ENCODE peak calls at places on chromosomes 11 and 22, in five cellular contexts. G, K, N, X and R are unnamed samples.
A peak's percentile ranks its signal among the peaks of the same experiment; 100 is the strongest.

GRCh38 chr22:28015676-28016601 is 96.9 kb upstream of the PITPNB start:
- DNase-seq in G (no peak), K (no peak), N (no peak), X (no peak), R (no peak)

GRCh38 chr22:49018601-49019000 is 809.1 kb downstream of the BRD1 start:
- DNase-seq in G (no peak), K (no peak), N (no peak), X (no peak), R (no peak)

GRCh38 chr11:68214173-68215086 is 1.3 kb upstream of the KMT5B start:
- DNase-seq in G (peak; percentile 44), K (no peak), N (no peak), X (peak; percentile 56), R (peak; percentile 46)

GRCh38 chr11:105621985-105622384 is 12.1 kb downstream of the GRIA4 start:
- DNase-seq in G (no peak), K (no peak), N (no peak), X (no peak), R (no peak)

GRCh38 chr11:58503361-58503856 is 4.5 kb downstream of the OR5B21 start:
- DNase-seq in G (no peak), K (no peak), N (no peak), X (peak; percentile 40), R (no peak)

GRCh38 chr22:38312261-38312800 is 4.9 kb downstream of the CSNK1E start:
- DNase-seq in G (no peak), K (no peak), N (no peak), X (no peak), R (no peak)

GRCh38 chr11:102559839-102560238 is 29.3 kb upstream of the MMP7 start:
- DNase-seq in G (no peak), K (no peak), N (no peak), X (peak; percentile 22), R (no peak)

GRCh38 chr11:74257934-74258553 is 53.4 kb downstream of the P4HA3 start:
- DNase-seq in G (no peak), K (no peak), N (no peak), X (no peak), R (no peak)

GRCh38 chr22:35376728-35377472 is 4.0 kb upstream of the HMOX1 start:
- DNase-seq in G (peak; percentile 81), K (peak; percentile 75), N (peak; percentile 87), X (peak; percentile 81), R (peak; percentile 84)

GRCh38 chr22:49239264-49240015 is 588.2 kb downstream of the BRD1 start:
- DNase-seq in G (no peak), K (no peak), N (no peak), X (no peak), R (no peak)

GRCh38 chr11:115215694-115216615 is 288.3 kb downstream of the CADM1 start:
- DNase-seq in G (no peak), K (no peak), N (no peak), X (no peak), R (no peak)
- TF ChIP-seq CTCF in G (peak; percentile 38), K (peak; percentile 59), N (no peak), X (no peak), R (no peak)

DNA sequence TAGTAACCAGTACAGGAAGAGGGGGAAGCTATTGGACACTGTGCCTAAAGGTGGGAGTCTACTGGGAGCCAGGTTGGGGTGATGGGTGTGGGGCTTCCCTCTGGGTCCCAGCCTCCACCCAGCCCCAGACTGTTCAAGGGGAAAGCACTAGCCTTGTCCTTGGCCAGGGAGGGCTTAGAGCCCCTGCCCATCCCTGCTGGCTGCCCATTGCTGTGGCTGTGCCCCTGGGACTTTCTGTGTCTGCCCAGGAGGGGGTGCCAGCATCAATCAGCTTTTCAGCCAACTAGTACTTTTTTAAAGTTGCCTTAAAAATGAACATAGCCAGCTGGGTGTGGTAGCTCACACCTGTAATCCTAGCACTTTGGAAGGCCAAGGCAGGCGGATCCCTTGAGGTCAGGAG is 19.9 kb downstream of the INCENP start:
- DNase-seq in G (no peak), K (no peak), N (no peak), X (no peak), R (no peak)
- TF ChIP-seq CTCF in G (no peak), K (no peak), N (no peak), X (no peak), R (no peak)

GRCh38 chr11:116263020-116263419 is 509.8 kb downstream of the BUD13 start:
- DNase-seq in G (no peak), K (no peak), N (no peak), X (no peak), R (no peak)
- TF ChIP-seq CTCF in G (no peak), K (no peak), N (no peak), X (no peak), R (no peak)

GRCh38 chr22:44988671-44989070 is 21.1 kb downstream of the PHF21B start:
- DNase-seq in G (no peak), K (no peak), N (no peak), X (no peak), R (no peak)
- TF ChIP-seq CTCF in G (no peak), K (no peak), N (peak; percentile 31), X (no peak), R (no peak)

GRCh38 chr11:124898711-124899110 is 1.0 kb upstream of the ROBO4 start:
- DNase-seq in G (no peak), K (no peak), N (no peak), X (no peak), R (no peak)

GRCh38 chr11:124900464-124900863 is 2.8 kb upstream of the ROBO4 start:
- DNase-seq in G (no peak), K (no peak), N (no peak), X (no peak), R (no peak)

GRCh38 chr11:124897681-124898680 is at the start of gene ROBO4:
- DNase-seq in G (no peak), K (peak; percentile 57), N (no peak), X (no peak), R (no peak)

GRCh38 chr11:124896821-124897391 is 759 bp downstream of the ROBO4 start:
- DNase-seq in G (no peak), K (no peak), N (no peak), X (no peak), R (no peak)

GRCh38 chr11:124899376-124900145 is 1.9 kb upstream of the ROBO4 start:
- DNase-seq in G (no peak), K (no peak), N (no peak), X (no peak), R (no peak)
- TF ChIP-seq CTCF in G (no peak), K (no peak), N (no peak), X (no peak), R (no peak)

GRCh38 chr11:46117842-46118241 is 3.4 kb downstream of the PHF21A start:
- DNase-seq in G (no peak), K (no peak), N (no peak), X (no peak), R (no peak)
- TF ChIP-seq CTCF in G (no peak), K (peak; percentile 67), N (peak; percentile 53), X (no peak), R (peak; percentile 46)

GRCh38 chr11:44178381-44178780 is 82.9 kb downstream of the EXT2 start:
- DNase-seq in G (no peak), K (no peak), N (no peak), X (no peak), R (no peak)
- TF ChIP-seq CTCF in G (no peak), K (no peak), N (peak; percentile 34), X (no peak), R (no peak)

DNA sequence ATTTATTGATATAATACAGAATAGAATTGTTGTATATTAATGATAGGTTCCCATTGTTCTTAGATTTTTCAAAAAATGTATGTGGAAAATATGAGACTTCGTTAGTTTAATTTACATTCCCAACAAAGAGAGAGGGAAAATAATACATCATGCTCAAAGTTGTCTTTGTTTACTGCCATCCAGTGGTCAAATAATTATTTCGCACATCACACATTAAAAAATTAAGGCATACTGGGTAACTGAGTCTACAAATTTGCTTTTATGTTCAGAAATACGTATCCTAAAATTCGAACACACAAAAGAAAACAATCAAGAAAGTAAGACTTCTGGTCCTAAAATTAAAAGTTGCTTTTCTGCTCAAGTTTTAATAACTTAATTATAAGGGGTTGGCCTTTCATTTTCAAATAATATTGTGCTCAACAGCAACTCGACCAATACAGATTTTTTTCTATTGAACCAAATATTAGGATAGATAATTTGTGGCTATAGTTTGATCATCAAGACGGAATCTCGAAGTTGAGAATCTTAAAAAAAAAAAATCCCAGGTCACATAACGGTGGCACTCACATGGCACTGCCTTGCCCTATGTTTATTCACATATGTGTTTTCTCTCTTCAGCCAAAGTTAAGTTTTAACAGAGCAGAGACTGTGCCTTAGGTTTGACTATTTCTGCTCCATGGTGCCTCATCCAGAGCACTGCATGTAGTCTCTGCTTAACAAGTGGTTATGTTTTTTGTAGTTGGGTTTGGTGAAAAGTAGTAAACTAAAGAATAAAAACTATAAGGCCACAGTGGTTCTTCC is 12.3 kb downstream of the PDGFD start:
- DNase-seq in G (no peak), K (no peak), N (no peak), X (no peak), R (no peak)
- TF ChIP-seq CTCF in G (peak; percentile 14), K (peak; percentile 47), N (no peak), X (peak; percentile 26), R (peak; percentile 36)

GRCh38 chr11:126990716-126991480 is 9.7 kb downstream of the KIRREL3 start:
- DNase-seq in G (no peak), K (no peak), N (no peak), X (no peak), R (no peak)
- TF ChIP-seq CTCF in G (peak; percentile 0), K (no peak), N (no peak), X (no peak), R (no peak)